ENCODE peak calls at places on chromosomes 1 and 21, in ten cellular contexts. O, K, G, C, U, L, P, I, B and W are unnamed samples.
A peak's percentile ranks its signal among the peaks of the same experiment; 100 is the strongest.

GRCh38 chr1:53577141-53578100 is 118.2 kb downstream of the DMRTB1 start:
- DNase-seq in O (peak; percentile 7), K (no peak), I (no peak), B (no peak), C (no peak), L (no peak), G (no peak), U (peak; percentile 77), P (no peak), W (no peak)

GRCh38 chr1:173504268-173504667 is 27.1 kb downstream of the PRDX6 start:
- DNase-seq in O (no peak), U (no peak), B (no peak), C (no peak), I (no peak), K (no peak), P (no peak), G (no peak), L (no peak), W (no peak)

GRCh38 chr1:234926252-234926573 is 202.4 kb downstream of the TOMM20 start:
- DNase-seq in O (no peak), I (no peak), L (no peak), P (no peak), B (no peak), C (no peak), U (no peak), K (no peak), G (no peak), W (no peak)

GRCh38 chr1:169060010-169060722 is 46.3 kb upstream of the ATP1B1 start:
- DNase-seq in U (no peak), I (no peak), P (peak; percentile 31), L (no peak), B (no peak), G (no peak), K (no peak), C (no peak), O (no peak), W (no peak)

GRCh38 chr1:26537951-26538352 is 8.4 kb downstream of the RPS6KA1 start:
- DNase-seq in U (peak; percentile 77), B (no peak), K (no peak), L (no peak), P (peak; percentile 56), I (no peak), C (no peak), O (no peak), G (no peak), W (peak; percentile 48)

GRCh38 chr1:166164995-166165660 is 1.7 kb downstream of the FAM78B start:
- DNase-seq in G (no peak), L (peak; percentile 39), K (peak; percentile 32), B (peak; percentile 72), O (peak; percentile 73), I (no peak), U (peak; percentile 92), C (no peak), P (peak; percentile 50), W (peak; percentile 76)

GRCh38 chr1:228758451-228758850 is 23.2 kb downstream of the RHOU start:
- DNase-seq in P (no peak), O (no peak), B (no peak), U (no peak), I (no peak), L (no peak), K (no peak), C (no peak), G (no peak), W (no peak)

GRCh38 chr1:99707535-99708142 is 58.8 kb downstream of the FRRS1 start:
- DNase-seq in U (peak; percentile 87), O (peak; percentile 74), P (peak; percentile 67), B (peak; percentile 69), K (peak; percentile 65), L (peak; percentile 66), G (no peak), I (peak; percentile 38), C (peak; percentile 12), W (peak; percentile 92)

GRCh38 chr21:31593161-31593560 is 66.3 kb upstream of the SOD1 start:
- DNase-seq in G (no peak), K (no peak), P (no peak), L (peak; percentile 14), U (no peak), O (no peak), B (no peak), C (no peak), I (no peak), W (no peak)

GRCh38 chr1:218447010-218447689 is 102.0 kb downstream of the TGFB2 start:
- DNase-seq in P (no peak), C (no peak), U (no peak), K (no peak), B (no peak), G (no peak), L (peak; percentile 20), I (no peak), O (peak; percentile 27), W (peak; percentile 50)

GRCh38 chr1:155304558-155305063 is 3.4 kb upstream of the PKLR start:
- DNase-seq in P (no peak), U (no peak), G (no peak), L (no peak), K (no peak), B (no peak), C (no peak), I (no peak), O (no peak), W (no peak)
- H3K9me3 ChIP-seq in P (no peaks in the 10 kb centered on the region), U (no peaks in the 10 kb centered on the region), G (no peaks in the 10 kb centered on the region), L (no peaks in the 10 kb centered on the region), K (no peaks in the 10 kb centered on the region), B (no peaks in the 10 kb centered on the region), C (no peaks in the 10 kb centered on the region), I (no peaks in the 10 kb centered on the region), O (no peaks in the 10 kb centered on the region), W (no peaks in the 10 kb centered on the region)

GRCh38 chr1:248752981-248753525 is 2.5 kb downstream of the LYPD8 start:
- DNase-seq in G (no peak), P (peak; percentile 6), C (no peak), K (no peak), O (no peak), B (no peak), I (no peak), U (no peak), L (no peak), W (no peak)

GRCh38 chr1:248753715-248754280 is 1.8 kb downstream of the LYPD8 start:
- DNase-seq in K (no peak), P (no peak), L (no peak), C (no peak), O (no peak), I (no peak), U (no peak), B (no peak), G (no peak), W (no peak)

GRCh38 chr1:248755505-248755904 is at the start of gene LYPD8:
- DNase-seq in G (no peak), I (no peak), K (no peak), B (no peak), L (no peak), O (no peak), P (no peak), U (no peak), C (no peak), W (no peak)

GRCh38 chr1:248751635-248752034 is 3.9 kb downstream of the LYPD8 start:
- DNase-seq in B (no peak), G (no peak), U (no peak), O (no peak), L (no peak), C (no peak), K (no peak), P (no peak), I (no peak), W (no peak)

GRCh38 chr1:248752119-248752931 is 3.2 kb downstream of the LYPD8 start:
- DNase-seq in L (no peak), I (no peak), G (no peak), B (no peak), P (no peak), U (no peak), K (no peak), O (no peak), C (no peak), W (peak; percentile 37)
- H3K9me3 ChIP-seq in L (no peaks in the 10 kb centered on the region), I (no peaks in the 10 kb centered on the region), G (no peaks in the 10 kb centered on the region), B (peaks cover 5% of the 10 kb centered on the region), P (no peaks in the 10 kb centered on the region), U (peaks cover 60% of the 10 kb centered on the region), K (peaks cover 8% of the 10 kb centered on the region), O (no peaks in the 10 kb centered on the region), C (no peaks in the 10 kb centered on the region), W (no peaks in the 10 kb centered on the region)

GRCh38 chr1:247740721-247741120 is 2.3 kb downstream of the OR14K1 start:
- DNase-seq in I (no peak), C (no peak), K (no peak), G (no peak), U (no peak), O (no peak), L (no peak), P (peak; percentile 3), B (no peak), W (no peak)

GRCh38 chr1:247741756-247742155 is 3.3 kb downstream of the OR14K1 start:
- DNase-seq in O (no peak), L (no peak), G (no peak), U (no peak), B (no peak), P (no peak), C (no peak), K (no peak), I (no peak), W (no peak)

DNA sequence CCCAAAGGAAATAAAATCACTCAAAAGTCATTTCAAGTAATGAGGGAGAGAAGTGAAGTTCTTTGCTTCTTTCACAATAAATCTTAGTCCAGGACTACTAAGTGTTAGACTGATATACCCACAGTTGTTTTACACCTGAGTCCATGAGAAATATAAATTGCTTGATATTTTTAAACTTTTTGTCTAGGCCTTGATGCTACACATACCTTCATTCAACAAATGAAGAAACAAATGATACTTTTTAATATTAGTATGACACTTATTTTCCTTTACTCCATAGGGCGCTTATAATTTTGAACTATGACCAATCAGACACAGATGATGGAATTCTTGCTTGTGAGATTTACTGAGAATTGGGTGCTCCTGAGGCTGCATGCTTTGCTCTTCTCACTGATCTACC is at the start of gene OR14K1:
- DNase-seq in C (no peak), K (no peak), G (no peak), P (no peak), I (no peak), O (no peak), B (no peak), U (no peak), L (no peak), W (no peak)
- H3K9me3 ChIP-seq in C (no peaks in the 10 kb centered on the region), K (peaks cover 21% of the 10 kb centered on the region), G (no peaks in the 10 kb centered on the region), P (peaks cover 51% of the 10 kb centered on the region), I (no peaks in the 10 kb centered on the region), O (no peaks in the 10 kb centered on the region), B (no peaks in the 10 kb centered on the region), U (peaks cover 86% of the 10 kb centered on the region), L (no peaks in the 10 kb centered on the region), W (no peaks in the 10 kb centered on the region)

DNA sequence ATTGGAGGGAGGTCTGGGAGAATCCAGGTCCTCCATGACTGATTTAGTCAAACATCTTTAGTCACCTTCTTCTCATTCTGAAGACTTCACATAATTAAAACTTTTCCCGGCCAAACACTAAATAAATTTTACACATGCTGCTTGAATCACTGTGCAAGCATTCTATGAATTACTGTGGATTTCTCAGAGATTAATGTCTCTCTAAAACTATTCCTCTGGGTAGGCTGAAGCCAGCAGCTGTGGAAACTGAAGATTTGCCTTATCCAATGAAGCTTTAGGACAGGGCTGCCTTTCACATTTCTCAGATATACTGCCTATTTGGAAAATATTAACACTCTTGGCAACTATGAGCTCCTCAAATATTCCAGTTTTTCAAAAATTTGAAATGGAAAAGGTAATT is 61.7 kb downstream of the JMJD4 start:
- DNase-seq in G (no peak), P (no peak), B (no peak), O (no peak), C (no peak), I (no peak), L (no peak), U (no peak), K (no peak), W (no peak)
- H3K9me3 ChIP-seq in G (peaks cover 93% of the 10 kb centered on the region), P (peaks cover 86% of the 10 kb centered on the region), B (no peaks in the 10 kb centered on the region), O (peaks cover 6% of the 10 kb centered on the region), C (peaks cover 81% of the 10 kb centered on the region), I (peaks cover 85% of the 10 kb centered on the region), L (peaks cover 99% of the 10 kb centered on the region), U (peaks cover 48% of the 10 kb centered on the region), K (peaks cover 18% of the 10 kb centered on the region), W (no peaks in the 10 kb centered on the region)